ENCODE peak calls at places on chromosomes 6 and 20, in eight cellular contexts. R is GM23248, K is GM20000, D is SW480, W is frontal cortex, S is Ammon's horn, F is GM06990, I is OCI-M1. A is an unnamed sample.

GRCh38 chr6:135182120-135182992 is 1.2 kb downstream of the MYB start:
- DNase-seq in D (peak), W (no peak), S (peak), R (peak), I (peak), F (no peak), K (peak), A (no peak)

GRCh38 chr6:90135672-90136071 is 161.0 kb downstream of the BACH2 start:
- DNase-seq in F (no peak), R (peak), K (no peak), I (peak), S (no peak), D (no peak), W (no peak), A (no peak)

GRCh38 chr6:52009736-52010135 is 77.7 kb downstream of the PKHD1 start:
- DNase-seq in I (no peak), D (no peak), F (no peak), K (no peak), S (no peak), W (no peak), R (no peak), A (no peak)

GRCh38 chr6:140480852-140481251 is 1106.4 kb upstream of the CITED2 start:
- DNase-seq in K (no peak), D (no peak), S (peak), W (no peak), I (peak), F (no peak), R (peak), A (no peak)

GRCh38 chr6:133980168-133980567 is 27.1 kb downstream of the TBPL1 start:
- DNase-seq in F (no peak), W (no peak), D (no peak), S (no peak), R (no peak), I (no peak), K (no peak), A (no peak)

GRCh38 chr6:123062645-123063044 is 66.6 kb downstream of the CLVS2 start:
- DNase-seq in K (no peak), D (no peak), S (no peak), F (no peak), W (no peak), I (peak), R (no peak), A (no peak)

GRCh38 chr20:6130045-6130444 is 7.2 kb upstream of the FERMT1 start:
- DNase-seq in I (no peak), D (no peak), K (no peak), F (no peak), R (no peak), W (no peak), S (no peak), A (no peak)

GRCh38 chr6:141562181-141562800 is 570.4 kb upstream of the GJE1 start:
- DNase-seq in S (peak), I (peak), D (peak), W (no peak), R (peak), F (no peak), K (peak), A (no peak)

GRCh38 chr6:159720708-159721107 is 6.6 kb upstream of the WTAP start:
- DNase-seq in D (peak), S (no peak), K (peak), R (peak), W (no peak), I (peak), F (no peak), A (no peak)

GRCh38 chr20:49432562-49432961 is 49.9 kb downstream of the KCNB1 start:
- DNase-seq in F (no peak), K (no peak), R (no peak), D (no peak), W (no peak), S (no peak), I (no peak), A (no peak)

GRCh38 chr6:108744996-108745395 is 103.2 kb upstream of the ARMC2 start:
- DNase-seq in W (no peak), S (no peak), R (no peak), F (no peak), K (no peak), I (no peak), D (no peak), A (no peak)

GRCh38 chr20:57986776-57987175 is 241.7 kb downstream of the ANKRD60 start:
- DNase-seq in I (no peak), K (no peak), R (no peak), S (no peak), W (no peak), F (no peak), D (no peak), A (no peak)